ENCODE peak calls at places on chromosomes 7 and 10, in six cellular contexts. R is dorsolateral prefrontal cortex, O is cardiac muscle cell, T is heart right ventricle, W is B cell, D is spleen. Z is an unnamed sample.
A peak's percentile ranks its signal among the peaks of the same experiment; 100 is the strongest.

GRCh38 chr7:67487316-67487715 is 490.7 kb downstream of the TYW1 start:
- DNase-seq in T (no peak), W (no peak), O (no peak), R (no peak), D (no peak), Z (no peak)

GRCh38 chr7:152760384-152761115 is 998 bp downstream of the ACTR3B start:
- DNase-seq in O (no peak), T (no peak), D (no peak), R (no peak), W (no peak), Z (no peak)

GRCh38 chr10:21145751-21146445 is 248.8 kb upstream of the NEBL start:
- DNase-seq in D (no peak), T (no peak), W (no peak), O (no peak), R (no peak), Z (no peak)

GRCh38 chr7:80142853-80143580 is 8.4 kb downstream of the GNAI1 start:
- DNase-seq in W (no peak), R (no peak), O (no peak), D (no peak), T (no peak), Z (no peak)

GRCh38 chr7:147245274-147245673 is 1128.7 kb downstream of the CNTNAP2 start:
- DNase-seq in R (peak; percentile 22), W (no peak), O (peak; percentile 50), D (no peak), T (no peak), Z (no peak)

GRCh38 chr10:118615888-118616287 is 20.4 kb upstream of the PRLHR start:
- DNase-seq in O (no peak), W (no peak), D (no peak), T (no peak), R (no peak), Z (no peak)

GRCh38 chr7:132309102-132309805 is 267.0 kb downstream of the PLXNA4 start:
- DNase-seq in R (no peak), T (no peak), O (no peak), W (no peak), D (no peak), Z (no peak)

GRCh38 chr10:66671562-66671961 is 254.3 kb upstream of the LRRTM3 start:
- DNase-seq in R (no peak), O (no peak), W (no peak), T (no peak), D (no peak), Z (no peak)

GRCh38 chr10:80589726-80590373 is 52.1 kb downstream of the SH2D4B start:
- DNase-seq in R (no peak), T (no peak), D (no peak), W (no peak), O (no peak), Z (no peak)

GRCh38 chr10:107553470-107553869 is 389.0 kb upstream of the SORCS1 start:
- DNase-seq in W (no peak), D (no peak), R (no peak), T (no peak), O (peak; percentile 4), Z (no peak)

GRCh38 chr7:28409716-28410627 is 2.3 kb upstream of the CREB5 start:
- DNase-seq in R (peak; percentile 33), W (peak; percentile 52), T (peak; percentile 48), O (peak; percentile 57), D (peak; percentile 76), Z (peak; percentile 91)

GRCh38 chr7:91596287-91596686 is 284.2 kb downstream of the MTERF1 start:
- DNase-seq in W (no peak), O (no peak), T (no peak), D (no peak), R (no peak), Z (no peak)

GRCh38 chr7:24283900-24284698 is at the start of gene NPY:
- DNase-seq in R (no peak), O (no peak), D (peak; percentile 78), T (no peak), W (peak; percentile 34), Z (peak; percentile 93)

GRCh38 chr7:9127901-9128300 is 694.5 kb downstream of the NXPH1 start:
- DNase-seq in W (no peak), T (no peak), R (no peak), D (no peak), O (no peak), Z (no peak)

GRCh38 chr10:124568858-124569622 is 107.4 kb downstream of the LHPP start:
- DNase-seq in D (peak; percentile 62), T (no peak), W (no peak), R (no peak), O (no peak), Z (peak; percentile 66)
- TF ChIP-seq CTCF in D (no peak), T (no peak), W (no peak), R (no peak), O (no peak), Z (no peak)

DNA sequence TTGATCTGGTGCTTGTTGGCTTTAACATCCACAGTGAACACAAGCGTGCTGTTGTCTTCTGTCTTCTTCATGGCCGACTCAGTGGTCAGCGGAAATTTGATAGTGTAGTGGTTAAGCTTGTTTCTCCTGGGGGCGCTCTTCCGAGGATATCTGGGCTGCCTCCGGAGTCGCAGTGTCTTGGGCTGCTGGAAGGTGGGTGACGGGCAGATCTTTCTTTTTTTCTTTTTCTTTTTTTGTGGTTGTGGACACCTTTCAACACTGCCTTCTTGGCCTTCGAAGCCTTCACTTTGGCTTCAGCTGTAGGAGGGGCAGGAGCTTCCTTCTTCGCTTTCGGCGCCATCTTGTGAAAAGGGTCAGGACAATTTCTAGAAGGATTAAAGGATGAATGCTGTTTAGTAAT is 23.8 kb upstream of the RPA3 start:
- DNase-seq in T (no peak), D (no peak), R (no peak), W (no peak), O (no peak), Z (no peak)
- TF ChIP-seq CTCF in T (no peak), D (no peak), R (no peak), W (no peak), O (no peak), Z (no peak)

GRCh38 chr7:31129067-31129466 is 77.0 kb downstream of the ADCYAP1R1 start:
- DNase-seq in O (no peak), T (no peak), D (no peak), W (no peak), R (no peak), Z (no peak)
- TF ChIP-seq CTCF in O (no peak), T (no peak), D (no peak), W (no peak), R (no peak), Z (peak; percentile 25)

DNA sequence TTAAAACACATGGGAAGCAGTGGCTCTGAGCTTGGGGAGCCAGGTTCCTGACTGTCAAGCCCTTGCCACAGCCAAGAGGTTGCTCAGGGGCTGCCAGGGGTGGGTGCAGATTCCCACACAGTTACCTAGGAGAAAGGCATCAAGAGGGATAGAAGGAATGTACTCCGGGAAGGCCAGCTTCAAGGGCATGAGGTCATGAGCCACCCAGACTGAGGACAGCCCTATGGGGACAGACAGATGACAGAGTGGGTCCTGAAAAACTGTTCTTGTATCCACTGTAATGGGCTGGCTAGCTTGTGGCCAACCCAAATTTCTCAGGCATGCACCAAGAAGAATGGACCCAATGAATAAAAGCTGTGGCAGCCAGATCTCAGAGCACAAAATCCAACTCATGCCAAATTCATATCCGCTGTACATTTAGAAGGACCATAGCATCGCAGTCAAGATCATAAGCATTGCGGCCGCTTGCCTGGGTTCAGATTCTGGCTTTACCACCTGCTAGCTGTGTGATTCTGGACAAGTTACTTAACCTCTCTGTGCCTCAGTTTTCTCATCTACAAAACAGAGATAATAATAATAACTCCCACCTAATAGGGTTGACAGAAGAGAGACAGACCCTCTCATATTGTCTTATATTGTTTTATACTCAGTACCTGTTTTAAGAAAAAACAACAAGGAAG is 44.9 kb upstream of the KCNMA1 start:
- DNase-seq in D (no peak), T (no peak), O (no peak), W (no peak), R (no peak), Z (no peak)
- TF ChIP-seq CTCF in D (no peak), T (no peak), O (no peak), W (no peak), R (no peak), Z (no peak)

GRCh38 chr10:95964786-95965185 is 57.0 kb downstream of the CC2D2B start:
- DNase-seq in W (no peak), T (no peak), R (no peak), D (no peak), O (peak; percentile 76), Z (no peak)
- TF ChIP-seq CTCF in W (no peak), T (no peak), R (no peak), D (no peak), O (no peak), Z (no peak)

DNA sequence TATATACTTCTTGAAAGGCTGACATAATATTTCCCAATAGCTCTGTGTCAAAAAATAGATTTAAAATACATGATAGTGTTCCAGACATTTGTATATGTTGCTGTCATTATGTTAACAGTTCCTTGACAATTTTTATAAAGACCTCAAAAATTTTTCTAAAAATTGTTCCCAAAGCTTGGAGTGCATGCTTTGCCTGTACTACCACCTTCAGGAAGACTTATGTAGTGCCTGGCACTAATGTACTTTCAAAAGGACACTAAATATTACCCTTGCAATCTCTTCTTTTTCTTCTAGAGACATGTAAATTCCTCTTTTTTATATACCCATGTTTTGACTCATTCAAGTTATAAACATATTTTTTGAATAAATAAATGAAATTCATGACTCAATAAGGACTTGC is 48.0 kb upstream of the SP8 start:
- DNase-seq in T (no peak), O (no peak), W (no peak), D (no peak), R (no peak), Z (no peak)
- TF ChIP-seq CTCF in T (no peak), O (no peak), W (no peak), D (no peak), R (peak; percentile 15), Z (peak; percentile 51)